ENCODE peak calls at places on chromosome 6, in six cellular contexts. S is body of pancreas, U is IMR-90, C is upper lobe of left lung, D is GM12891, O is suprapubic skin. Z is an unnamed sample.

GRCh38 chr6:131669891-131670290 is 31.3 kb downstream of the OR2A4 start:
- DNase-seq in U (no peak), O (no peak), C (no peak), D (no peak), S (no peak), Z (no peak)

GRCh38 chr6:24918641-24919403 is 16.9 kb downstream of the RIPOR2 start:
- DNase-seq in S (no peak), O (no peak), D (no peak), U (no peak), C (no peak), Z (no peak)

GRCh38 chr6:4513561-4513960 is 262.6 kb upstream of the CDYL start:
- DNase-seq in U (no peak), O (no peak), C (no peak), S (no peak), D (no peak), Z (no peak)

GRCh38 chr6:167450631-167451030 is 125.7 kb downstream of the TTLL2 start:
- DNase-seq in D (no peak), U (no peak), S (no peak), O (peak), C (no peak), Z (no peak)

GRCh38 chr6:15602144-15602543 is 60.7 kb downstream of the DTNBP1 start:
- DNase-seq in C (no peak), D (no peak), O (no peak), U (no peak), S (no peak), Z (no peak)

GRCh38 chr6:168042426-168043192 is 36.4 kb downstream of the FRMD1 start:
- DNase-seq in U (no peak), S (no peak), O (no peak), D (no peak), C (peak), Z (no peak)

GRCh38 chr6:169959129-169960002 is 207.9 kb downstream of the ERMARD start:
- DNase-seq in S (peak), O (peak), U (no peak), D (no peak), C (peak), Z (no peak)

GRCh38 chr6:155523821-155524238 is 68.2 kb upstream of the NOX3 start:
- DNase-seq in S (no peak), D (no peak), O (no peak), C (no peak), U (no peak), Z (no peak)

GRCh38 chr6:136511921-136512320 is 38.3 kb downstream of the MAP7 start:
- DNase-seq in D (no peak), O (no peak), U (no peak), S (peak), C (peak), Z (no peak)

GRCh38 chr6:44858998-44859397 is 469.1 kb upstream of the RUNX2 start:
- DNase-seq in S (no peak), O (no peak), D (no peak), C (no peak), U (no peak), Z (no peak)

GRCh38 chr6:166106076-166106686 is 61.5 kb downstream of the TBXT start:
- DNase-seq in C (peak), S (peak), D (peak), U (peak), O (no peak), Z (peak)

DNA sequence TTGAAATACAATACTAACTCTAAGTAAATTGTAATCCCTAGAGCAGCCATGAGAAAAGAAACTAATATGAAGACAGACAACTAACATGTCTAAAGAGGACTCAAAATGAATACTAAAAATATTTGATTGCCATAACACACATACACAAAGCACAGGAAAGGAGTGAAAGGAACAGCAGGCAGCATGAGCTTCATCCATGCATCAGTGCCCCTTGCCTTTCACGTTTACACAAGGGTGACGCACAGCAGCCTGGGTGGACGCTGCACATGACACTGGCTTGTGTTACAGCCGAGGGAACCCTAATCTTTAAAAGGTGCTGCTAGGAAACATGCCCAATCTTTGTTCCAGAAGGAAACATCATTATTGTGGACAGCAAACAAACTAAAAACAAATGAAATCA is 123.5 kb downstream of the MAN1A1 start:
- DNase-seq in C (no peak), D (no peak), S (no peak), O (no peak), U (no peak), Z (no peak)
- TF ChIP-seq POLR2A in C (no peak), D (no peak), S (no peak), O (no peak), U (no peak), Z (no peak)

GRCh38 chr6:26125015-26125690 is 37.9 kb downstream of the HFE start:
- DNase-seq in C (no peak), O (no peak), U (no peak), D (no peak), S (peak), Z (no peak)
- TF ChIP-seq POLR2A in C (no peak), O (no peak), U (no peak), D (no peak), S (no peak), Z (peak)

DNA sequence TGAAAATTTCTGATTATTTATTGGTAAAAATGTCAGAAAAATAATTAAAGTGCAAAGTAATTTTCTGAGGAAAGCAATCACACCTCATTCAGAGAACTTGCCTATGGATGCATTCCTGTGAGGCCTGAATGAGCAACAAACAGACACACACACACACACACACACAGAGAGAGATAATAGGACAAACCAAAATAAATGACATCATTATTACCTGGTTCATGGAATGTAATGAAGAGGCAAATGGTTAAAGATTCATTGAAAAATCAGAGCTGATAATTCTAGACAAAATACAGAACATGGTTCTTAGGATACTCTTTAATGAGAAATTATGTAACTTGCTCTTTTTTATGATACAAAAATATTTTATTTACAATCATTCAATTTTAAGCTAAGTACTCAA is 490.6 kb upstream of the POU3F2 start:
- DNase-seq in D (no peak), U (no peak), C (no peak), O (no peak), S (no peak), Z (no peak)
- TF ChIP-seq POLR2A in D (no peak), U (no peak), C (no peak), O (no peak), S (no peak), Z (no peak)

DNA sequence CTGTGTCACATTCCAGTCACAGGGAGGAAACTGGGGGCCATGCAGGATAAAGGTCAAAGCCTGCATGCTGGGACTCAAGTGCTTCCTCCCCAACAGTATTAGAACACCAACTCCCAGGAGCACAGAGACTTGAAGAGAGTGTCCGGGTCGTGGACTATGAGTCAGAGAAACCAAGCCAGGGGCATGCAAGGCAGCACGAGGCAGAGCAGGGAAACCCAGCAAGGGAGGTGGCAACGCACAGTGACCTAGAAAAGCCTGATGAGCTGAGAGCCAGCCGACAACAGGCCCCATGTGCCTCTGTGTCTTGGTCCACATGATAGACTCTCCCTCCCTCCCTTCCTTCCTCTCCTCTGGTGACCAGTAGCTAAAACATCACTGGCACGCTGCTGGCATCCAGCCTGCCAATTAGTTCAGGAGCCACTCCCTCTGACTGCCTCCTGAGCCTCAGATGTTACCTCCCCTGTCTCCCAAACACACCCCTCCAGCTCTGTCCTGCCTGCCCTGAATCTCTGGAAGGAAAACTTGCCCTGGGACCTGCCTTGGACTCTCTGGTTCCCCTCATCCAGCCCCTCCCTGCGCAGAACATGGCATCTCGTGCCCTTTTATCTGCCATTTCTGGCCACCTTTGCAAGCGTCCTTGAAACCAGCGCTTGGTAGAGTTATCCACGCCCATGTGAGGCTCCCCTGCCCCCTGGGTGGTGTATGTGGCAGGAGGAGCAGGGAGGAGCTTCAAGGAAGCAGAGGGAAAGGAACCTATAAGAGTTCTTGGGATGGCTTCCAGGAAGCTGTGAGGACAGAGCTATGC is 16.2 kb upstream of the RNF39 start:
- DNase-seq in C (peak), U (peak), S (no peak), D (no peak), O (peak), Z (peak)
- TF ChIP-seq POLR2A in C (peak), U (no peak), S (no peak), D (no peak), O (no peak), Z (no peak)

GRCh38 chr6:111483736-111484654 is 977 bp upstream of the REV3L start:
- DNase-seq in D (peak), C (peak), U (peak), S (peak), O (peak), Z (peak)

GRCh38 chr6:111482236-111482958 is 621 bp downstream of the REV3L start:
- DNase-seq in C (peak), D (no peak), S (peak), U (peak), O (peak), Z (no peak)

GRCh38 chr6:111484655-111484974 is 1.6 kb upstream of the REV3L start:
- DNase-seq in U (peak), S (no peak), O (no peak), D (no peak), C (no peak), Z (no peak)

GRCh38 chr6:111481836-111482235 is 1.2 kb downstream of the REV3L start:
- DNase-seq in U (peak), O (no peak), C (no peak), S (no peak), D (no peak), Z (no peak)

DNA sequence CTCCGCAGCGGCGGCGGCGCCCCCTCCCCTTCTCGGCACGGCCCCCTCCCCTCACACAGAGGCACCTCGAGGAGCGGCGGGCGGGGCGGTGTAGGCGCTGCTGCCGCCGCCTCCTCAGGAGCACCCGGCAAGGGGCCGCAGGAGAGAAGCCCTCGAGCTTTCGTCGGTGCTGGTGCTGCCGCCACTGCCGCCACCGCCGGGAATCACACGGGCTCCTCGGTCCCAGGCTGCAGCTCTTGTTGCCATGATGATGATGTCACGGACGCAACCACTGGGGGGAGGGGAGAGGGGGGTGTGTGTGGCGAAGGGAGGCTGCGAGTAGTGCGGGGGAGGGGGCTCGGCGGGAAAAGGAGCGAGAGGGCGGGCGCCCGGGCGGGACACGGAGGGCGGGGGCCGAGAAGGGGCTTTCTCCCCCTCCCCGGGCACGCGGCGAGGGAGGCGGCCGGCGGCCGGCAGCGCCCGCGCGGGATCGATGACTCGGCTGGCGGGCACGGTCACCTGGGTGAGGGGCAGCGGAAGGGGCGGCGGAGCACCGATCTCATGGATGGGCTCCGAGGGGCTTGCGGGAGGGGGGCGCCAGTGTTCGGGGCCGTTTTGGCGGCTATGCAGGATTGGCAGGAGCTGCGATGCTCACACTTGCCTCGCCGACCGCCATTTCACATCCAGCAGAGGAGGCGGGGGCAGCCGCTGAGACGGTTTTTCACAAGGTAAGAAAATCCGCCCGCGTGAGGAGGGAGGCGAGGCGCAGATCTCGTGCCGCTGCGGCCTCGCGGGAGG is at the start of gene REV3L:
- DNase-seq in O (peak), U (peak), S (peak), D (peak), C (peak), Z (peak)
- TF ChIP-seq POLR2A in O (peak), U (peak), S (peak), D (peak), C (peak), Z (peak)

Z was measured in H54.